ENCODE peak calls at places on chromosomes 3 and 15, in nine cellular contexts. One of them, this sample, is unnamed.
A peak's percentile ranks its signal among the peaks of the same experiment; 100 is the strongest.

GRCh38 chr3:127112796-127113570 is 79.9 kb upstream of the PRR23E start:
- DNase-seq in fibroblast of lung: no peak
- DNase-seq in activated T-cell treated with anti-CD3 and anti-CD28 coated beads, Interleukin-2, amount 50 U/mL, for 48 hours: no peak
- DNase-seq in uterus: no peak
- DNase-seq in non-pigmented ciliary epithelial cell: no peak
- DNase-seq in T follicular helper cell: no peak
- DNase-seq in activated effector memory CD4-positive, alpha-beta T cell treated with anti-CD3 and anti-CD28 coated beads, Interleukin-2, amount 50 U/mL, for 16 hours: no peak
- DNase-seq in activated CD8-positive, alpha-beta memory T cell treated with anti-CD3 and anti-CD28 coated beads for 4 hours: no peak
- DNase-seq in GM03348: no peak
- DNase-seq in this sample: no peak

GRCh38 chr15:57509121-57509520 is 82.6 kb upstream of the MYZAP start:
- DNase-seq in fibroblast of lung: no peak
- DNase-seq in uterus: peak; percentile 35
- DNase-seq in T follicular helper cell: no peak
- DNase-seq in non-pigmented ciliary epithelial cell: no peak
- DNase-seq in activated T-cell treated with anti-CD3 and anti-CD28 coated beads, Interleukin-2, amount 50 U/mL, for 48 hours: no peak
- DNase-seq in activated effector memory CD4-positive, alpha-beta T cell treated with anti-CD3 and anti-CD28 coated beads, Interleukin-2, amount 50 U/mL, for 16 hours: no peak
- DNase-seq in activated CD8-positive, alpha-beta memory T cell treated with anti-CD3 and anti-CD28 coated beads for 4 hours: no peak
- DNase-seq in GM03348: peak; percentile 53
- DNase-seq in this sample: no peak

GRCh38 chr15:96262497-96263268 is 67.8 kb upstream of the NR2F2 start:
- DNase-seq in non-pigmented ciliary epithelial cell: no peak
- DNase-seq in activated effector memory CD4-positive, alpha-beta T cell treated with anti-CD3 and anti-CD28 coated beads, Interleukin-2, amount 50 U/mL, for 16 hours: no peak
- DNase-seq in activated T-cell treated with anti-CD3 and anti-CD28 coated beads, Interleukin-2, amount 50 U/mL, for 48 hours: no peak
- DNase-seq in uterus: no peak
- DNase-seq in fibroblast of lung: no peak
- DNase-seq in T follicular helper cell: no peak
- DNase-seq in activated CD8-positive, alpha-beta memory T cell treated with anti-CD3 and anti-CD28 coated beads for 4 hours: no peak
- DNase-seq in GM03348: no peak
- DNase-seq in this sample: no peak

GRCh38 chr3:112653209-112653871 is 12.4 kb upstream of the CCDC80 start:
- DNase-seq in activated T-cell treated with anti-CD3 and anti-CD28 coated beads, Interleukin-2, amount 50 U/mL, for 48 hours: no peak
- DNase-seq in non-pigmented ciliary epithelial cell: peak; percentile 98
- DNase-seq in uterus: no peak
- DNase-seq in GM03348: peak; percentile 78
- DNase-seq in T follicular helper cell: no peak
- DNase-seq in fibroblast of lung: peak; percentile 99
- DNase-seq in activated CD8-positive, alpha-beta memory T cell treated with anti-CD3 and anti-CD28 coated beads for 4 hours: no peak
- DNase-seq in activated effector memory CD4-positive, alpha-beta T cell treated with anti-CD3 and anti-CD28 coated beads, Interleukin-2, amount 50 U/mL, for 16 hours: no peak
- DNase-seq in this sample: no peak

GRCh38 chr3:178193846-178194245 is 342.4 kb upstream of the KCNMB2 start:
- DNase-seq in activated effector memory CD4-positive, alpha-beta T cell treated with anti-CD3 and anti-CD28 coated beads, Interleukin-2, amount 50 U/mL, for 16 hours: no peak
- DNase-seq in T follicular helper cell: no peak
- DNase-seq in non-pigmented ciliary epithelial cell: no peak
- DNase-seq in uterus: no peak
- DNase-seq in activated CD8-positive, alpha-beta memory T cell treated with anti-CD3 and anti-CD28 coated beads for 4 hours: no peak
- DNase-seq in fibroblast of lung: no peak
- DNase-seq in activated T-cell treated with anti-CD3 and anti-CD28 coated beads, Interleukin-2, amount 50 U/mL, for 48 hours: no peak
- DNase-seq in GM03348: no peak
- DNase-seq in this sample: no peak

GRCh38 chr3:184757010-184757651 is 45.3 kb upstream of the MAGEF1 start:
- DNase-seq in non-pigmented ciliary epithelial cell: peak; percentile 34
- DNase-seq in fibroblast of lung: peak; percentile 71
- DNase-seq in GM03348: peak; percentile 93
- DNase-seq in activated CD8-positive, alpha-beta memory T cell treated with anti-CD3 and anti-CD28 coated beads for 4 hours: no peak
- DNase-seq in uterus: peak; percentile 75
- DNase-seq in activated effector memory CD4-positive, alpha-beta T cell treated with anti-CD3 and anti-CD28 coated beads, Interleukin-2, amount 50 U/mL, for 16 hours: no peak
- DNase-seq in T follicular helper cell: no peak
- DNase-seq in activated T-cell treated with anti-CD3 and anti-CD28 coated beads, Interleukin-2, amount 50 U/mL, for 48 hours: no peak
- DNase-seq in this sample: no peak

GRCh38 chr15:60137711-60138396 is 133.7 kb downstream of the FOXB1 start:
- DNase-seq in activated CD8-positive, alpha-beta memory T cell treated with anti-CD3 and anti-CD28 coated beads for 4 hours: no peak
- DNase-seq in fibroblast of lung: peak; percentile 82
- DNase-seq in non-pigmented ciliary epithelial cell: no peak
- DNase-seq in uterus: no peak
- DNase-seq in T follicular helper cell: no peak
- DNase-seq in activated effector memory CD4-positive, alpha-beta T cell treated with anti-CD3 and anti-CD28 coated beads, Interleukin-2, amount 50 U/mL, for 16 hours: no peak
- DNase-seq in activated T-cell treated with anti-CD3 and anti-CD28 coated beads, Interleukin-2, amount 50 U/mL, for 48 hours: no peak
- DNase-seq in GM03348: peak; percentile 27
- DNase-seq in this sample: no peak

GRCh38 chr3:175741951-175742350 is 882.8 kb downstream of the NAALADL2 start:
- DNase-seq in activated T-cell treated with anti-CD3 and anti-CD28 coated beads, Interleukin-2, amount 50 U/mL, for 48 hours: no peak
- DNase-seq in fibroblast of lung: peak; percentile 60
- DNase-seq in T follicular helper cell: no peak
- DNase-seq in activated effector memory CD4-positive, alpha-beta T cell treated with anti-CD3 and anti-CD28 coated beads, Interleukin-2, amount 50 U/mL, for 16 hours: no peak
- DNase-seq in uterus: no peak
- DNase-seq in GM03348: no peak
- DNase-seq in activated CD8-positive, alpha-beta memory T cell treated with anti-CD3 and anti-CD28 coated beads for 4 hours: no peak
- DNase-seq in non-pigmented ciliary epithelial cell: peak; percentile 14
- DNase-seq in this sample: no peak

GRCh38 chr3:12436514-12437222 is 47.6 kb upstream of the TSEN2 start:
- DNase-seq in uterus: peak; percentile 55
- DNase-seq in GM03348: peak; percentile 67
- DNase-seq in activated T-cell treated with anti-CD3 and anti-CD28 coated beads, Interleukin-2, amount 50 U/mL, for 48 hours: no peak
- DNase-seq in activated effector memory CD4-positive, alpha-beta T cell treated with anti-CD3 and anti-CD28 coated beads, Interleukin-2, amount 50 U/mL, for 16 hours: no peak
- DNase-seq in fibroblast of lung: peak; percentile 78
- DNase-seq in T follicular helper cell: no peak
- DNase-seq in activated CD8-positive, alpha-beta memory T cell treated with anti-CD3 and anti-CD28 coated beads for 4 hours: no peak
- DNase-seq in non-pigmented ciliary epithelial cell: no peak
- DNase-seq in this sample: no peak

GRCh38 chr3:129022114-129022994 is 21.2 kb downstream of the EFCC1 start:
- DNase-seq in activated T-cell treated with anti-CD3 and anti-CD28 coated beads, Interleukin-2, amount 50 U/mL, for 48 hours: no peak
- DNase-seq in activated CD8-positive, alpha-beta memory T cell treated with anti-CD3 and anti-CD28 coated beads for 4 hours: no peak
- DNase-seq in T follicular helper cell: no peak
- DNase-seq in activated effector memory CD4-positive, alpha-beta T cell treated with anti-CD3 and anti-CD28 coated beads, Interleukin-2, amount 50 U/mL, for 16 hours: peak; percentile 51
- DNase-seq in uterus: peak; percentile 84
- DNase-seq in GM03348: peak; percentile 52
- DNase-seq in fibroblast of lung: no peak
- DNase-seq in non-pigmented ciliary epithelial cell: no peak
- DNase-seq in this sample: no peak

GRCh38 chr3:32184187-32184730 is 54.2 kb upstream of the CMTM8 start:
- DNase-seq in activated effector memory CD4-positive, alpha-beta T cell treated with anti-CD3 and anti-CD28 coated beads, Interleukin-2, amount 50 U/mL, for 16 hours: no peak
- DNase-seq in activated CD8-positive, alpha-beta memory T cell treated with anti-CD3 and anti-CD28 coated beads for 4 hours: no peak
- DNase-seq in T follicular helper cell: no peak
- DNase-seq in activated T-cell treated with anti-CD3 and anti-CD28 coated beads, Interleukin-2, amount 50 U/mL, for 48 hours: no peak
- DNase-seq in uterus: no peak
- DNase-seq in non-pigmented ciliary epithelial cell: peak; percentile 14
- DNase-seq in fibroblast of lung: peak; percentile 87
- DNase-seq in GM03348: no peak
- DNase-seq in this sample: no peak

GRCh38 chr3:45760878-45761711 is 35.2 kb downstream of the SLC6A20 start:
- DNase-seq in GM03348: peak; percentile 90
- DNase-seq in T follicular helper cell: peak; percentile 9
- DNase-seq in uterus: peak; percentile 58
- DNase-seq in activated CD8-positive, alpha-beta memory T cell treated with anti-CD3 and anti-CD28 coated beads for 4 hours: no peak
- DNase-seq in activated effector memory CD4-positive, alpha-beta T cell treated with anti-CD3 and anti-CD28 coated beads, Interleukin-2, amount 50 U/mL, for 16 hours: peak; percentile 73
- DNase-seq in activated T-cell treated with anti-CD3 and anti-CD28 coated beads, Interleukin-2, amount 50 U/mL, for 48 hours: peak; percentile 60
- DNase-seq in non-pigmented ciliary epithelial cell: peak; percentile 23
- DNase-seq in fibroblast of lung: peak; percentile 63
- DNase-seq in this sample: no peak

GRCh38 chr3:33658971-33659848 is 58.8 kb downstream of the CLASP2 start:
- DNase-seq in GM03348: peak; percentile 71
- DNase-seq in fibroblast of lung: peak; percentile 83
- DNase-seq in uterus: peak; percentile 46
- DNase-seq in T follicular helper cell: no peak
- DNase-seq in activated effector memory CD4-positive, alpha-beta T cell treated with anti-CD3 and anti-CD28 coated beads, Interleukin-2, amount 50 U/mL, for 16 hours: no peak
- DNase-seq in non-pigmented ciliary epithelial cell: no peak
- DNase-seq in activated CD8-positive, alpha-beta memory T cell treated with anti-CD3 and anti-CD28 coated beads for 4 hours: no peak
- DNase-seq in activated T-cell treated with anti-CD3 and anti-CD28 coated beads, Interleukin-2, amount 50 U/mL, for 48 hours: no peak
- DNase-seq in this sample: no peak

GRCh38 chr3:165614332-165614731 is 222.9 kb downstream of the BCHE start:
- DNase-seq in activated T-cell treated with anti-CD3 and anti-CD28 coated beads, Interleukin-2, amount 50 U/mL, for 48 hours: no peak
- DNase-seq in uterus: no peak
- DNase-seq in non-pigmented ciliary epithelial cell: no peak
- DNase-seq in T follicular helper cell: no peak
- DNase-seq in GM03348: no peak
- DNase-seq in activated effector memory CD4-positive, alpha-beta T cell treated with anti-CD3 and anti-CD28 coated beads, Interleukin-2, amount 50 U/mL, for 16 hours: no peak
- DNase-seq in fibroblast of lung: no peak
- DNase-seq in activated CD8-positive, alpha-beta memory T cell treated with anti-CD3 and anti-CD28 coated beads for 4 hours: no peak
- DNase-seq in this sample: no peak

GRCh38 chr3:7999363-7999762 is 502.3 kb upstream of the LMCD1 start:
- DNase-seq in activated effector memory CD4-positive, alpha-beta T cell treated with anti-CD3 and anti-CD28 coated beads, Interleukin-2, amount 50 U/mL, for 16 hours: no peak
- DNase-seq in non-pigmented ciliary epithelial cell: no peak
- DNase-seq in fibroblast of lung: peak; percentile 10
- DNase-seq in activated CD8-positive, alpha-beta memory T cell treated with anti-CD3 and anti-CD28 coated beads for 4 hours: no peak
- DNase-seq in GM03348: no peak
- DNase-seq in T follicular helper cell: no peak
- DNase-seq in uterus: no peak
- DNase-seq in activated T-cell treated with anti-CD3 and anti-CD28 coated beads, Interleukin-2, amount 50 U/mL, for 48 hours: no peak
- DNase-seq in this sample: no peak

GRCh38 chr3:181487236-181487978 is 224.3 kb upstream of the SOX2 start:
- DNase-seq in fibroblast of lung: no peak
- DNase-seq in activated CD8-positive, alpha-beta memory T cell treated with anti-CD3 and anti-CD28 coated beads for 4 hours: no peak
- DNase-seq in uterus: no peak
- DNase-seq in non-pigmented ciliary epithelial cell: no peak
- DNase-seq in T follicular helper cell: no peak
- DNase-seq in GM03348: no peak
- DNase-seq in activated effector memory CD4-positive, alpha-beta T cell treated with anti-CD3 and anti-CD28 coated beads, Interleukin-2, amount 50 U/mL, for 16 hours: no peak
- DNase-seq in activated T-cell treated with anti-CD3 and anti-CD28 coated beads, Interleukin-2, amount 50 U/mL, for 48 hours: no peak
- DNase-seq in this sample: no peak

GRCh38 chr3:106813742-106814141 is 563.5 kb upstream of the CCDC54 start:
- DNase-seq in T follicular helper cell: no peak
- DNase-seq in activated CD8-positive, alpha-beta memory T cell treated with anti-CD3 and anti-CD28 coated beads for 4 hours: no peak
- DNase-seq in uterus: no peak
- DNase-seq in GM03348: peak; percentile 11
- DNase-seq in fibroblast of lung: peak; percentile 31
- DNase-seq in non-pigmented ciliary epithelial cell: no peak
- DNase-seq in activated T-cell treated with anti-CD3 and anti-CD28 coated beads, Interleukin-2, amount 50 U/mL, for 48 hours: no peak
- DNase-seq in activated effector memory CD4-positive, alpha-beta T cell treated with anti-CD3 and anti-CD28 coated beads, Interleukin-2, amount 50 U/mL, for 16 hours: no peak
- DNase-seq in this sample: no peak

GRCh38 chr3:122391674-122392446 is 7.9 kb downstream of the FAM162A start:
- DNase-seq in GM03348: no peak
- DNase-seq in T follicular helper cell: no peak
- DNase-seq in fibroblast of lung: no peak
- DNase-seq in activated T-cell treated with anti-CD3 and anti-CD28 coated beads, Interleukin-2, amount 50 U/mL, for 48 hours: no peak
- DNase-seq in non-pigmented ciliary epithelial cell: no peak
- DNase-seq in uterus: no peak
- DNase-seq in activated CD8-positive, alpha-beta memory T cell treated with anti-CD3 and anti-CD28 coated beads for 4 hours: no peak
- DNase-seq in activated effector memory CD4-positive, alpha-beta T cell treated with anti-CD3 and anti-CD28 coated beads, Interleukin-2, amount 50 U/mL, for 16 hours: no peak
- DNase-seq in this sample: no peak

This sample was measured in stimulated activated CD8-positive, alpha-beta memory T cell treated with anti-CD3 and anti-CD28 coated beads, Interleukin-15, amount 100 ng/mL, for 24 hours.